ENCODE peak calls at places on chromosomes 7 and 10, in four cellular contexts. Y, O, G and E are unnamed samples. For H3K27me3, the result is how much of the 10 kb centered on the place peaks cover.

GRCh38 chr7:148883233-148884048 is 650 bp downstream of the EZH2 start:
- DNase-seq in G (peak), O (no peak), Y (peak), E (peak)

GRCh38 chr7:36310897-36311296 is 78.8 kb upstream of the ANLN start:
- DNase-seq in G (no peak), Y (no peak), O (no peak), E (no peak)

GRCh38 chr10:44929356-44930113 is 18.4 kb downstream of the TMEM72 start:
- DNase-seq in G (no peak), O (no peak), Y (no peak), E (no peak)

GRCh38 chr7:44881610-44882009 is 3.7 kb downstream of the PURB start:
- DNase-seq in Y (no peak), G (no peak), O (peak), E (no peak)

GRCh38 chr10:60203993-60204618 is 185.6 kb downstream of the ANK3 start:
- DNase-seq in O (peak), Y (peak), G (no peak), E (no peak)

GRCh38 chr7:118152632-118153031 is 31.3 kb upstream of the LSM8 start:
- DNase-seq in G (no peak), O (no peak), Y (no peak), E (no peak)

GRCh38 chr10:11439523-11440053 is 171.9 kb downstream of the USP6NL start:
- DNase-seq in G (no peak), Y (no peak), O (no peak), E (no peak)

GRCh38 chr7:150360682-150361058 is 8.0 kb upstream of the REPIN1 start:
- DNase-seq in Y (no peak), O (no peak), G (no peak), E (no peak)

GRCh38 chr10:70284542-70285150 is 842 bp upstream of the NPFFR1 start:
- DNase-seq in O (no peak), Y (no peak), G (no peak), E (no peak)

GRCh38 chr7:23333671-23334246 is 34.6 kb downstream of the MALSU1 start:
- DNase-seq in O (peak), G (no peak), Y (no peak), E (no peak)

GRCh38 chr7:68793513-68793912 is 804.8 kb upstream of the AUTS2 start:
- DNase-seq in G (no peak), Y (no peak), O (no peak), E (no peak)

GRCh38 chr7:39272676-39273075 is 293.5 kb upstream of the YAE1 start:
- DNase-seq in O (no peak), G (no peak), Y (no peak), E (no peak)

GRCh38 chr10:124319926-124320391 is 98.8 kb downstream of the OAT start:
- DNase-seq in G (no peak), Y (no peak), O (no peak), E (no peak)

GRCh38 chr10:14454629-14455028 is 123.9 kb upstream of the FRMD4A start:
- DNase-seq in O (no peak), Y (no peak), G (no peak), E (no peak)

GRCh38 chr7:1590887-1591286 is 21.1 kb upstream of the PSMG3 start:
- DNase-seq in G (no peak), O (no peak), Y (no peak), E (no peak)
- H3K27me3 ChIP-seq in G (under half), O (under half), Y (under half), E (under half)

DNA sequence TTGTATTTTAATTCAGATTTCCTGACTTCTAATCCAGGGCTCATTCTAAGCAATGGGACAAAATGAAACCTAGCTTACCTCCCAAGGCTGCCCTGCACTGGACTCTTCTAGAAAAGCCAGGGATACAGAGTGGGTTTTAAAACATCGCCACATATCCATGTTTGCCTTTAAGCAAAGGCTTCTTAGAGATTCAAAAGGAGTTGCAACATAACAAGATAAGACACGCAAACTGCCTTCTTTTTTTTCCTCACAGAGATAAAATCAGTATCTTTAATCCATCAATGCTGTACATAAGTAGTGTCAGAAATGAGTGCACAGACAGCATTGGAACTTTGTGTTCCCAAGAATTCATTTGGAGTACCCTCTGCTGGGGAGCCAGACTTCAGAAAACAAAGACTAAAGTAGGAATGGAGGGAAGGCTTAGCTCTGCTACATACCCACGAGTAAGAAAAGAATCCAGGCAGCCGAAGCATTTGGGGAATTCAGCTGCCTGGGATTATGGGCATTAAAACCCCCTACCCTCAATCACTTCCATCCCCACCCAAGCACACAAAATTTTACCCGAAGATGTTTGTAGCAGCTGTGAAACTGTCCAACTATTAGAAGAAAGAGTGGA is 427.8 kb downstream of the ARL4A start:
- DNase-seq in O (peak), Y (no peak), G (no peak), E (no peak)
- TF ChIP-seq CTCF in O (no peak), Y (no peak), G (no peak), E (no peak)

DNA sequence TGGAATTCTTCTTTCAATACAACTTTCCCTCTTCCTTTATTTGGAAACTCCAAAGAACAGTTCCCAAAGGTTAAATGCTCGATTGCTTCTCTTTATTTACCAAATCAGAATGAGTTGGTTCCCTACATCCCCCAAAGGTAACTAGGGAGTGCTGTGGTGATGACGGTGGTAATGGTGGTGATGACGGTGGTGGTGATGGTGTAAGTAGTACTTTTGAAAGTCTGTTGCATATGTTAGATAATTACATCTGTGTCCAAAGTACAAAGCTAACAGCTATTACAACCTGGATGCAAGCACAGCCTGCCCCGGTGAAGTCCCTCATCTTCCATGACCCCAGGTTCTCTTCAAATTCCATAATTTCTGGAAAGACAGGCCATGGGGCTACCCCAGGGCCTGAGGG is 115.1 kb downstream of the TNS3 start:
- DNase-seq in O (no peak), Y (no peak), G (no peak), E (no peak)
- H3K27me3 ChIP-seq in O (under half), Y (under half), G (under half), E (under half)

DNA sequence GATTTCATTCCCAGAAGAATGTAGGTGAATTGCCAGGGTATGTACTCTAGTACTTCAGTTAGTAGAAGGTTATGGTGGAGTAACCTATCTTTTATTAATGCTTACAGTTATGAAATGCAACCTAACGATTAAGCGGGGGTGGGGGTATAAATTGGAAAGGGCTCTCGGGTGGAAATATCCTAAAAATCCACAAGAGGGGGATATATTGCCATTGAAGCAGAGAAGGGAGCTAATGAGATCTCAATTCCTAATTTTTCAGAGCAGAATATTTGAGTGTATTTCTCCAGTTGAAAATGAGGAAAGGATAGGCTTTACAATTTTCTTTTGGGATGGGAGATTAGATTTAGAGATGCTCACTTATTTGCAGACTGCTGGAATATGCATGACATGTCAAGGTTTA is 90.8 kb downstream of the DNAJB9 start:
- DNase-seq in G (no peak), Y (no peak), O (no peak), E (no peak)
- TF ChIP-seq CTCF in G (no peak), Y (peak), O (peak), E (no peak)